ENCODE peak calls at places on chromosomes 4 and X, in seven cellular contexts. M is nephron progenitor cell, Z is sigmoid colon, R is upper lobe of right lung, P is HFFc6, I is BE2C, X is GM06990. T is an unnamed sample.

GRCh38 chr4:160143574-160143973 is 1040.7 kb downstream of the RAPGEF2 start:
- DNase-seq in M (no peak), Z (no peak), R (no peak), P (no peak), I (no peak), X (no peak), T (no peak)

GRCh38 chrX:1592128-1592862 is 891 bp downstream of the AKAP17A start:
- DNase-seq in M (peak), Z (no peak), R (peak), P (no peak), I (no peak), X (peak), T (no peak)

GRCh38 chrX:134240209-134240608 is 3.2 kb downstream of the CCDC160 start:
- DNase-seq in M (no peak), Z (no peak), R (no peak), P (no peak), I (no peak), X (no peak), T (no peak)

GRCh38 chrX:34875204-34875603 is 67.4 kb upstream of the FAM47B start:
- DNase-seq in M (no peak), Z (no peak), R (no peak), P (peak), I (no peak), X (no peak), T (no peak)

GRCh38 chr4:119592708-119593298 is 35.8 kb downstream of the PDE5A start:
- DNase-seq in M (no peak), Z (no peak), R (no peak), P (no peak), I (no peak), X (no peak), T (no peak)

GRCh38 chr4:16717266-16717970 is 181.0 kb downstream of the LDB2 start:
- DNase-seq in M (no peak), Z (no peak), R (no peak), P (peak), I (no peak), X (no peak), T (no peak)

GRCh38 chr4:88158360-88159136 is at the start of gene ABCG2:
- DNase-seq in M (peak), Z (no peak), R (peak), P (peak), I (peak), X (peak), T (peak)

GRCh38 chr4:185382754-185383153 is 13.0 kb downstream of the LRP2BP start:
- DNase-seq in M (no peak), Z (no peak), R (no peak), P (no peak), I (no peak), X (no peak), T (no peak)

GRCh38 chrX:72100824-72101351 is 30.8 kb downstream of the RTL5 start:
- DNase-seq in M (no peak), Z (no peak), R (peak), P (no peak), I (no peak), X (peak), T (no peak)

GRCh38 chrX:10415704-10416001 is 204.7 kb downstream of the MID1 start:
- DNase-seq in M (no peak), Z (no peak), R (no peak), P (peak), I (no peak), X (no peak), T (no peak)

GRCh38 chr4:24973471-24974251 is 57.1 kb downstream of the LGI2 start:
- DNase-seq in M (peak), Z (peak), R (peak), P (peak), I (no peak), X (no peak), T (no peak)

GRCh38 chr4:2280531-2281300 is 18.8 kb upstream of the MXD4 start:
- DNase-seq in M (no peak), Z (no peak), R (no peak), P (no peak), I (no peak), X (no peak), T (peak)

GRCh38 chr4:143403551-143403816 is 66.8 kb downstream of the GAB1 start:
- DNase-seq in M (no peak), Z (no peak), R (no peak), P (no peak), I (no peak), X (no peak), T (no peak)

GRCh38 chr4:155950461-155950860 is 3.2 kb downstream of the CTSO start:
- DNase-seq in M (no peak), Z (no peak), R (no peak), P (no peak), I (no peak), X (no peak), T (peak)

GRCh38 chr4:108139089-108139488 is 29.6 kb downstream of the LEF1 start:
- DNase-seq in M (no peak), Z (no peak), R (no peak), P (no peak), I (no peak), X (no peak), T (no peak)

GRCh38 chrX:23592741-23593140 is 74.6 kb upstream of the PRDX4 start:
- DNase-seq in M (no peak), Z (no peak), R (peak), P (no peak), I (no peak), X (no peak), T (no peak)

GRCh38 chr4:153641532-153641931 is 42.5 kb upstream of the TLR2 start:
- DNase-seq in M (no peak), Z (no peak), R (no peak), P (no peak), I (no peak), X (no peak), T (no peak)

GRCh38 chr4:40719008-40719623 is 30.6 kb upstream of the NSUN7 start:
- DNase-seq in M (no peak), Z (no peak), R (no peak), P (peak), I (no peak), X (no peak), T (no peak)

GRCh38 chr4:8340721-8341680 is 71.4 kb downstream of the HTRA3 start:
- DNase-seq in M (no peak), Z (peak), R (no peak), P (no peak), I (no peak), X (no peak), T (no peak)

GRCh38 chr4:751676-752075 is 46.0 kb downstream of the PCGF3 start:
- DNase-seq in M (no peak), Z (no peak), R (no peak), P (no peak), I (peak), X (no peak), T (no peak)

GRCh38 chr4:3388461-3389185 is 53.1 kb upstream of the HGFAC start:
- DNase-seq in M (peak), Z (peak), R (peak), P (peak), I (no peak), X (peak), T (no peak)

GRCh38 chrX:15877380-15877779 is 22.8 kb upstream of the AP1S2 start:
- DNase-seq in M (no peak), Z (no peak), R (no peak), P (no peak), I (no peak), X (no peak), T (no peak)

GRCh38 chr4:17111959-17112659 is 213.7 kb upstream of the LDB2 start:
- DNase-seq in M (peak), Z (no peak), R (no peak), P (no peak), I (peak), X (no peak), T (peak)

GRCh38 chr4:129064717-129065116 is 28.6 kb downstream of the SCLT1 start:
- DNase-seq in M (no peak), Z (no peak), R (no peak), P (peak), I (no peak), X (no peak), T (no peak)

GRCh38 chr4:113043591-113043990 is 5.9 kb upstream of the ANK2 start:
- DNase-seq in M (no peak), Z (no peak), R (no peak), P (no peak), I (no peak), X (no peak), T (no peak)

GRCh38 chr4:13750594-13750993 is 123.1 kb upstream of the BOD1L1 start:
- DNase-seq in M (no peak), Z (no peak), R (no peak), P (no peak), I (no peak), X (no peak), T (no peak)

GRCh38 chr4:27316176-27316575 is 455.5 kb downstream of the STIM2 start:
- DNase-seq in M (no peak), Z (no peak), R (no peak), P (no peak), I (no peak), X (no peak), T (no peak)

GRCh38 chr4:142402925-142403324 is 443.2 kb downstream of the INPP4B start:
- DNase-seq in M (no peak), Z (no peak), R (no peak), P (peak), I (no peak), X (no peak), T (no peak)

GRCh38 chrX:31609130-31609529 is 537.3 kb upstream of the FTHL17 start:
- DNase-seq in M (no peak), Z (no peak), R (no peak), P (peak), I (no peak), X (no peak), T (no peak)

GRCh38 chrX:10166731-10167149 is 10.0 kb downstream of the CLCN4 start:
- DNase-seq in M (no peak), Z (no peak), R (peak), P (no peak), I (no peak), X (no peak), T (no peak)

GRCh38 chr4:148998719-148999118 is 556.5 kb upstream of the NR3C2 start:
- DNase-seq in M (no peak), Z (no peak), R (no peak), P (no peak), I (peak), X (no peak), T (peak)

GRCh38 chr4:6229671-6230501 is 29.5 kb upstream of the JAKMIP1 start:
- DNase-seq in M (no peak), Z (peak), R (peak), P (no peak), I (no peak), X (no peak), T (no peak)

GRCh38 chr4:142648378-142648777 is 197.7 kb downstream of the INPP4B start:
- DNase-seq in M (no peak), Z (no peak), R (no peak), P (no peak), I (no peak), X (no peak), T (no peak)

GRCh38 chrX:15160558-15160957 is 109.3 kb downstream of the ASB9 start:
- DNase-seq in M (no peak), Z (no peak), R (no peak), P (no peak), I (no peak), X (no peak), T (no peak)

GRCh38 chr4:109985993-109986640 is 73.4 kb downstream of the EGF start:
- DNase-seq in M (no peak), Z (no peak), R (no peak), P (no peak), I (no peak), X (no peak), T (no peak)

GRCh38 chrX:110004970-110005369 is 2.1 kb downstream of the TMEM164 start:
- DNase-seq in M (no peak), Z (no peak), R (no peak), P (no peak), I (no peak), X (no peak), T (no peak)

GRCh38 chr4:15654556-15655222 is 468 bp downstream of the FBXL5 start:
- DNase-seq in M (no peak), Z (peak), R (peak), P (peak), I (peak), X (no peak), T (peak)

GRCh38 chr4:79042079-79042674 is 102.9 kb upstream of the PAQR3 start:
- DNase-seq in M (no peak), Z (no peak), R (no peak), P (peak), I (peak), X (no peak), T (no peak)

GRCh38 chrX:101206471-101206870 is 13.1 kb upstream of the DRP2 start:
- DNase-seq in M (no peak), Z (no peak), R (no peak), P (peak), I (no peak), X (no peak), T (no peak)
- TF ChIP-seq CTCF in M (no peak), Z (no peak), R (peak), P (peak), I (peak), X (peak), T (no peak)

GRCh38 chr4:157245351-157245750 is 24.8 kb downstream of the GRIA2 start:
- DNase-seq in M (no peak), Z (no peak), R (no peak), P (no peak), I (no peak), X (no peak), T (no peak)

GRCh38 chr4:157244348-157244747 is 23.8 kb downstream of the GRIA2 start:
- DNase-seq in M (no peak), Z (no peak), R (no peak), P (no peak), I (no peak), X (no peak), T (no peak)

GRCh38 chr4:157242871-157243270 is 22.3 kb downstream of the GRIA2 start:
- DNase-seq in M (no peak), Z (no peak), R (no peak), P (no peak), I (no peak), X (no peak), T (no peak)

GRCh38 chr4:157246959-157247358 is 26.4 kb downstream of the GRIA2 start:
- DNase-seq in M (no peak), Z (no peak), R (no peak), P (no peak), I (no peak), X (no peak), T (no peak)
- TF ChIP-seq CTCF in M (no peak), Z (no peak), R (no peak), P (no peak), I (no peak), X (no peak), T (no peak)

DNA sequence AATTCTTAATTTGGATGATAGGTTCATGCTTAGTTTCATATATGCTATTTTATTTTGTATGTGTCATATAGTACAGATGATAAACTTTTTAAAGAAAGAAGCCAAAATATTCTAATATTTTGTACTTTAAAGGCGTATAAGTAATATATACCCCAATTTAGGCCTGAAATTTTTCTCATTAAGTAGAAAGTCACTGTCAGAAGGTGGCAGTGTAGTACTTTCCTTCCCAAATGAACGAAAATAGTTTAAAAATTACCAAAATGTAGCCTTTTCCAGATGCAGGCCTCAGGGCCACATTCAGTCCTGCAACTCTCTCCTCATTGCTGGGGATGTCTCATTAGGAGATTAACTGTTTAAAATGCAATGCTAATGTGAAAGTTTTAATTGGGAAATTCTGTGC is 1263.6 kb downstream of the C4orf33 start:
- DNase-seq in M (no peak), Z (no peak), R (no peak), P (peak), I (no peak), X (no peak), T (no peak)
- TF ChIP-seq CTCF in M (peak), Z (no peak), R (no peak), P (peak), I (peak), X (no peak), T (no peak)

GRCh38 chrX:36859231-36859630 is 148.9 kb upstream of the FAM47C start:
- DNase-seq in M (no peak), Z (no peak), R (no peak), P (no peak), I (no peak), X (no peak), T (no peak)

GRCh38 chrX:36856849-36857248 is 151.3 kb upstream of the FAM47C start:
- DNase-seq in M (no peak), Z (no peak), R (no peak), P (no peak), I (no peak), X (no peak), T (no peak)
- TF ChIP-seq CTCF in M (no peak), Z (no peak), R (no peak), P (peak), I (peak), X (no peak), T (no peak)

GRCh38 chr4:47469951-47470350 is 6.4 kb upstream of the COMMD8 start:
- DNase-seq in M (no peak), Z (no peak), R (no peak), P (peak), I (no peak), X (no peak), T (no peak)
- TF ChIP-seq CTCF in M (no peak), Z (no peak), R (no peak), P (no peak), I (no peak), X (no peak), T (no peak)

GRCh38 chr4:74055498-74055897 is 17.0 kb upstream of the CXCL3 start:
- DNase-seq in M (no peak), Z (no peak), R (no peak), P (no peak), I (no peak), X (no peak), T (no peak)

GRCh38 chr4:74056858-74057562 is 18.5 kb upstream of the CXCL3 start:
- DNase-seq in M (no peak), Z (no peak), R (no peak), P (peak), I (no peak), X (no peak), T (no peak)

GRCh38 chr4:74056114-74056857 is 17.8 kb upstream of the CXCL3 start:
- DNase-seq in M (no peak), Z (no peak), R (no peak), P (peak), I (no peak), X (no peak), T (no peak)

GRCh38 chr4:74055096-74055495 is 16.6 kb upstream of the CXCL3 start:
- DNase-seq in M (no peak), Z (no peak), R (no peak), P (no peak), I (no peak), X (no peak), T (no peak)

GRCh38 chr4:74054483-74055032 is 16.1 kb upstream of the CXCL3 start:
- DNase-seq in M (no peak), Z (no peak), R (no peak), P (no peak), I (no peak), X (no peak), T (no peak)
- TF ChIP-seq CTCF in M (no peak), Z (no peak), R (no peak), P (no peak), I (no peak), X (no peak), T (no peak)

GRCh38 chr4:177444911-177445736 is 2.9 kb upstream of the AGA start:
- DNase-seq in M (no peak), Z (no peak), R (no peak), P (no peak), I (no peak), X (no peak), T (no peak)

GRCh38 chr4:177441803-177442622 is at the start of gene AGA:
- DNase-seq in M (peak), Z (peak), R (peak), P (peak), I (peak), X (peak), T (peak)

GRCh38 chr4:177436456-177436855 is 5.8 kb downstream of the AGA start:
- DNase-seq in M (no peak), Z (no peak), R (no peak), P (no peak), I (no peak), X (no peak), T (no peak)

GRCh38 chr4:177442623-177443155 is 452 bp upstream of the AGA start:
- DNase-seq in M (no peak), Z (no peak), R (no peak), P (no peak), I (no peak), X (peak), T (no peak)

GRCh38 chr4:177441061-177441802 is 1.0 kb downstream of the AGA start:
- DNase-seq in M (no peak), Z (no peak), R (no peak), P (no peak), I (peak), X (peak), T (no peak)
- TF ChIP-seq CTCF in M (no peak), Z (no peak), R (peak), P (no peak), I (peak), X (peak), T (peak)

GRCh38 chrX:78555401-78555980 is 103.6 kb downstream of the RTL3 start:
- DNase-seq in M (no peak), Z (no peak), R (no peak), P (no peak), I (no peak), X (no peak), T (no peak)
- TF ChIP-seq CTCF in M (no peak), Z (no peak), R (peak), P (peak), I (no peak), X (peak), T (no peak)

GRCh38 chr4:170198742-170199141 is 109.0 kb upstream of the AADAT start:
- DNase-seq in M (no peak), Z (no peak), R (no peak), P (peak), I (no peak), X (no peak), T (no peak)
- TF ChIP-seq CTCF in M (no peak), Z (no peak), R (peak), P (peak), I (no peak), X (no peak), T (no peak)

GRCh38 chr4:139014391-139015268 is 951 bp upstream of the NOCT start:
- DNase-seq in M (no peak), Z (peak), R (no peak), P (peak), I (peak), X (no peak), T (no peak)

GRCh38 chr4:139015948-139016451 is 419 bp downstream of the NOCT start:
- DNase-seq in M (no peak), Z (no peak), R (peak), P (peak), I (peak), X (no peak), T (no peak)

GRCh38 chr4:139017861-139018260 is 2.3 kb downstream of the NOCT start:
- DNase-seq in M (no peak), Z (no peak), R (no peak), P (no peak), I (no peak), X (no peak), T (no peak)

GRCh38 chr4:139018501-139018900 is 2.9 kb downstream of the NOCT start:
- DNase-seq in M (no peak), Z (no peak), R (no peak), P (peak), I (no peak), X (no peak), T (no peak)

GRCh38 chr4:139015269-139015947 is at the start of gene NOCT:
- DNase-seq in M (peak), Z (peak), R (peak), P (peak), I (peak), X (peak), T (peak)
- TF ChIP-seq CTCF in M (no peak), Z (no peak), R (peak), P (no peak), I (no peak), X (no peak), T (no peak)

T was measured in glutamatergic neuron.